ENCODE peak calls at places on chromosomes 2 and 18, in seven cellular contexts. One of them, this sample, is unnamed.

GRCh38 chr2:110991951-110992350 is 128.8 kb upstream of the BCL2L11 start:
- DNase-seq in trophoblast cell: no peak
- DNase-seq in mesendoderm: no peak
- DNase-seq in H1: no peak
- DNase-seq in H9: no peak
- DNase-seq in mesenchymal stem cell: no peak
- DNase-seq in neuronal stem cell: no peak
- DNase-seq in this sample: no peak

GRCh38 chr2:153287109-153287801 is 191.3 kb downstream of the RPRM start:
- DNase-seq in mesendoderm: peak; percentile 84
- DNase-seq in neuronal stem cell: peak; percentile 46
- DNase-seq in H1: peak; percentile 88
- DNase-seq in mesenchymal stem cell: no peak
- DNase-seq in H9: peak; percentile 93
- DNase-seq in trophoblast cell: no peak
- DNase-seq in this sample: no peak

GRCh38 chr2:238895901-238896600 is 48.2 kb downstream of the TWIST2 start:
- DNase-seq in H1: no peak
- DNase-seq in mesendoderm: peak; percentile 90
- DNase-seq in trophoblast cell: peak; percentile 83
- DNase-seq in neuronal stem cell: no peak
- DNase-seq in mesenchymal stem cell: peak; percentile 96
- DNase-seq in H9: peak; percentile 81
- DNase-seq in this sample: peak; percentile 91

GRCh38 chr2:174764281-174765063 is at the start of gene CHRNA1:
- DNase-seq in H9: no peak
- DNase-seq in trophoblast cell: no peak
- DNase-seq in mesendoderm: no peak
- DNase-seq in neuronal stem cell: no peak
- DNase-seq in mesenchymal stem cell: peak; percentile 71
- DNase-seq in H1: no peak
- DNase-seq in this sample: peak; percentile 84

GRCh38 chr2:105373895-105374401 is 24.9 kb downstream of the FHL2 start:
- DNase-seq in mesendoderm: no peak
- DNase-seq in neuronal stem cell: no peak
- DNase-seq in trophoblast cell: no peak
- DNase-seq in H9: no peak
- DNase-seq in mesenchymal stem cell: no peak
- DNase-seq in H1: no peak
- DNase-seq in this sample: no peak

GRCh38 chr18:56615738-56616520 is 22.5 kb downstream of the TXNL1 start:
- DNase-seq in neuronal stem cell: no peak
- DNase-seq in mesendoderm: no peak
- DNase-seq in H9: no peak
- DNase-seq in mesenchymal stem cell: no peak
- DNase-seq in trophoblast cell: no peak
- DNase-seq in H1: no peak
- DNase-seq in this sample: no peak

GRCh38 chr2:222318026-222318711 is 19.4 kb upstream of the PAX3 start:
- DNase-seq in H1: peak; percentile 89
- DNase-seq in neuronal stem cell: no peak
- DNase-seq in mesenchymal stem cell: peak; percentile 74
- DNase-seq in H9: peak; percentile 85
- DNase-seq in mesendoderm: peak; percentile 87
- DNase-seq in trophoblast cell: peak; percentile 90
- DNase-seq in this sample: peak; percentile 52

GRCh38 chr18:63422087-63422861 is at the start of gene VPS4B:
- DNase-seq in H9: peak; percentile 100
- DNase-seq in mesendoderm: peak; percentile 100
- DNase-seq in trophoblast cell: peak; percentile 100
- DNase-seq in mesenchymal stem cell: peak; percentile 99
- DNase-seq in H1: peak; percentile 98
- DNase-seq in neuronal stem cell: peak; percentile 99
- DNase-seq in this sample: peak; percentile 99

GRCh38 chr2:75403991-75404428 is 156.7 kb downstream of the EVA1A start:
- DNase-seq in H9: peak; percentile 38
- DNase-seq in neuronal stem cell: peak; percentile 45
- DNase-seq in mesenchymal stem cell: peak; percentile 67
- DNase-seq in H1: no peak
- DNase-seq in trophoblast cell: peak; percentile 80
- DNase-seq in mesendoderm: peak; percentile 83
- DNase-seq in this sample: peak; percentile 59

GRCh38 chr2:68710756-68711155 is 23.9 kb upstream of the ARHGAP25 start:
- DNase-seq in trophoblast cell: no peak
- DNase-seq in H1: no peak
- DNase-seq in neuronal stem cell: no peak
- DNase-seq in H9: no peak
- DNase-seq in mesenchymal stem cell: no peak
- DNase-seq in mesendoderm: no peak
- DNase-seq in this sample: no peak

GRCh38 chr2:239429473-239430350 is 28.9 kb upstream of the HDAC4 start:
- DNase-seq in H1: no peak
- DNase-seq in mesenchymal stem cell: no peak
- DNase-seq in neuronal stem cell: no peak
- DNase-seq in trophoblast cell: no peak
- DNase-seq in H9: no peak
- DNase-seq in mesendoderm: no peak
- DNase-seq in this sample: peak; percentile 39

GRCh38 chr2:71963295-71963694 is 184.4 kb downstream of the CYP26B1 start:
- DNase-seq in H1: no peak
- DNase-seq in trophoblast cell: no peak
- DNase-seq in neuronal stem cell: no peak
- DNase-seq in mesendoderm: no peak
- DNase-seq in mesenchymal stem cell: no peak
- DNase-seq in H9: no peak
- DNase-seq in this sample: no peak

GRCh38 chr2:101779652-101780051 is 82.1 kb downstream of the MAP4K4 start:
- DNase-seq in neuronal stem cell: no peak
- DNase-seq in trophoblast cell: no peak
- DNase-seq in H9: no peak
- DNase-seq in mesenchymal stem cell: no peak
- DNase-seq in H1: no peak
- DNase-seq in mesendoderm: no peak
- DNase-seq in this sample: no peak

GRCh38 chr2:119106301-119106897 is 52.2 kb downstream of the C1QL2 start:
- DNase-seq in H1: peak; percentile 88
- DNase-seq in mesenchymal stem cell: peak; percentile 18
- DNase-seq in trophoblast cell: peak; percentile 78
- DNase-seq in mesendoderm: peak; percentile 64
- DNase-seq in H9: peak; percentile 66
- DNase-seq in neuronal stem cell: peak; percentile 71
- DNase-seq in this sample: peak; percentile 33

GRCh38 chr2:157722580-157723234 is 94.0 kb upstream of the ACVR1C start:
- DNase-seq in mesenchymal stem cell: peak; percentile 30
- DNase-seq in trophoblast cell: peak; percentile 8
- DNase-seq in H1: no peak
- DNase-seq in mesendoderm: no peak
- DNase-seq in neuronal stem cell: no peak
- DNase-seq in H9: no peak
- DNase-seq in this sample: peak; percentile 11

GRCh38 chr2:100934504-100935371 is 67.4 kb upstream of the RPL31 start:
- DNase-seq in mesendoderm: no peak
- DNase-seq in trophoblast cell: peak; percentile 63
- DNase-seq in H1: no peak
- DNase-seq in H9: no peak
- DNase-seq in neuronal stem cell: no peak
- DNase-seq in mesenchymal stem cell: no peak
- DNase-seq in this sample: no peak

GRCh38 chr18:2823966-2824365 is 22.8 kb upstream of the EMILIN2 start:
- DNase-seq in neuronal stem cell: no peak
- DNase-seq in trophoblast cell: no peak
- DNase-seq in H1: no peak
- DNase-seq in mesenchymal stem cell: no peak
- DNase-seq in mesendoderm: no peak
- DNase-seq in H9: no peak
- DNase-seq in this sample: no peak

GRCh38 chr2:12767541-12767940 is 50.8 kb downstream of the TRIB2 start:
- DNase-seq in H9: no peak
- DNase-seq in mesenchymal stem cell: no peak
- DNase-seq in neuronal stem cell: no peak
- DNase-seq in H1: no peak
- DNase-seq in mesendoderm: no peak
- DNase-seq in trophoblast cell: no peak
- DNase-seq in this sample: no peak

GRCh38 chr2:202014328-202015034 is 19.2 kb upstream of the FZD7 start:
- DNase-seq in mesenchymal stem cell: peak; percentile 24
- DNase-seq in trophoblast cell: no peak
- DNase-seq in H9: no peak
- DNase-seq in mesendoderm: peak; percentile 94
- DNase-seq in H1: no peak
- DNase-seq in neuronal stem cell: no peak
- DNase-seq in this sample: peak; percentile 39

GRCh38 chr2:202015471-202015870 is 18.2 kb upstream of the FZD7 start:
- DNase-seq in mesenchymal stem cell: no peak
- DNase-seq in trophoblast cell: no peak
- DNase-seq in H1: no peak
- DNase-seq in H9: no peak
- DNase-seq in neuronal stem cell: no peak
- DNase-seq in mesendoderm: no peak
- DNase-seq in this sample: no peak

GRCh38 chr2:202015035-202015345 is 18.7 kb upstream of the FZD7 start:
- DNase-seq in mesenchymal stem cell: no peak
- DNase-seq in H9: no peak
- DNase-seq in mesendoderm: no peak
- DNase-seq in H1: no peak
- DNase-seq in neuronal stem cell: no peak
- DNase-seq in trophoblast cell: no peak
- DNase-seq in this sample: no peak

GRCh38 chr2:202017940-202018339 is 15.7 kb upstream of the FZD7 start:
- DNase-seq in H1: no peak
- DNase-seq in neuronal stem cell: no peak
- DNase-seq in mesenchymal stem cell: no peak
- DNase-seq in trophoblast cell: no peak
- DNase-seq in mesendoderm: no peak
- DNase-seq in H9: no peak
- DNase-seq in this sample: no peak

DNA sequence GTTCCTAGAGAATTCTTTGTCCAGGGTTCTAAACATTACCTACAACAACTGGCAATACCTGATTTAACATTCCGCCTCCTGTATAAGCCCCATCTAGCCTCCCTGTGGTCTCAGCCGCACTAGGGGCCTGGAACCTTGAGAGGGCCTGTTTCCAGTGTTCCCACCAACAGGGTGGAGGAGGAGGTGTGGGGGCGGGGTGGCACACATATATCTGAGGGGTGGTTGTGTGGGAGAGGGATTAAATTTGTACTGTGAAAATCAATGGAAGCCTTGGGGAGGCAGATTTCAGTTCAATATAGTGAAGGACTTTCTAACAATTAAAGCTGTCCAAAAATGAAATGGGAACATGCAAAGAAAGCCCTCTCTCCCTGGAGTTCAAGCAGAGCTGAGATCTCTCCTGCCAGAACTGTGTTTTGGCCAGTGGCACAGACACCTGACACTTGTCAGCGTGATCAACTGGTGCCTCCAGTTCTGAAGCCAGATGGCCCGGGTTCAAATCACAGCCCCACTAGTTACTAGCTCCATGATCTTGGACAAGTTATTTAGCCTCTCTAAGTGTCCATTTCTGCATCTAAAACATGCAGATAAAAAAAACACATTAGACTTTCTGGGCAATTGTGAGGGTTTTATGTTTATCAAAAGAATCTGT is 17.0 kb upstream of the FZD7 start:
- DNase-seq in trophoblast cell: no peak
- DNase-seq in mesendoderm: no peak
- DNase-seq in H1: no peak
- DNase-seq in mesenchymal stem cell: no peak
- DNase-seq in H9: no peak
- DNase-seq in neuronal stem cell: no peak
- DNase-seq in this sample: no peak
- H4K8ac ChIP-seq in trophoblast cell: no peak overlapping the region
- H4K8ac ChIP-seq in mesendoderm: no peak overlapping the region
- H4K8ac ChIP-seq in H1: peak overlapping the region; percentile 71
- H4K8ac ChIP-seq in mesenchymal stem cell: peak overlapping the region; percentile 37
- H4K8ac ChIP-seq in H9: no peak overlapping the region
- H4K8ac ChIP-seq in neuronal stem cell: no peak overlapping the region
- H4K8ac ChIP-seq in this sample: no peak overlapping the region

DNA sequence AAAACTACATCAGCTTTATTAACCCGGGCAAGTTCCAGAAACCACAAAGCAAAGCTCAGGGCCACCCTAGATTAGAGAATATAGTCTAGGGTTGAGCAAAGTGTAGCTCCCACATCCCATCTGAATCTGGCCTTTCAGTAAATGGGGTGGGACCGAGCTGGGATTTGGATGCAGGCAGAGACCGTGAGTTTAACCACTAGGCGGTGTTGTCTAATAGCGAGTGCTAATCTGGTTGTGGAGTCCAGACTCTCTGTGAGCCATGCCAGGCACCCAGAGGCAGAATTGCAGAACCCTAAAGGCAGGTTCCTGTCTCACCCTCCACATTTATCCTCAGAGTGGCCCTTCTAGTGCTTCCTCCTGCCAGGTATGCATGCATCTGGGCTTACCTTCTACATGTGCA is 435.9 kb downstream of the TSN start:
- DNase-seq in mesendoderm: peak; percentile 77
- DNase-seq in H9: peak; percentile 75
- DNase-seq in H1: peak; percentile 63
- DNase-seq in neuronal stem cell: peak; percentile 36
- DNase-seq in mesenchymal stem cell: peak; percentile 7
- DNase-seq in trophoblast cell: peak; percentile 43
- DNase-seq in this sample: no peak
- H4K8ac ChIP-seq in mesendoderm: no peak overlapping the region
- H4K8ac ChIP-seq in H9: no peak overlapping the region
- H4K8ac ChIP-seq in H1: no peak overlapping the region
- H4K8ac ChIP-seq in neuronal stem cell: peak overlapping the region; percentile 3
- H4K8ac ChIP-seq in mesenchymal stem cell: no peak overlapping the region
- H4K8ac ChIP-seq in trophoblast cell: no peak overlapping the region
- H4K8ac ChIP-seq in this sample: no peak overlapping the region

DNA sequence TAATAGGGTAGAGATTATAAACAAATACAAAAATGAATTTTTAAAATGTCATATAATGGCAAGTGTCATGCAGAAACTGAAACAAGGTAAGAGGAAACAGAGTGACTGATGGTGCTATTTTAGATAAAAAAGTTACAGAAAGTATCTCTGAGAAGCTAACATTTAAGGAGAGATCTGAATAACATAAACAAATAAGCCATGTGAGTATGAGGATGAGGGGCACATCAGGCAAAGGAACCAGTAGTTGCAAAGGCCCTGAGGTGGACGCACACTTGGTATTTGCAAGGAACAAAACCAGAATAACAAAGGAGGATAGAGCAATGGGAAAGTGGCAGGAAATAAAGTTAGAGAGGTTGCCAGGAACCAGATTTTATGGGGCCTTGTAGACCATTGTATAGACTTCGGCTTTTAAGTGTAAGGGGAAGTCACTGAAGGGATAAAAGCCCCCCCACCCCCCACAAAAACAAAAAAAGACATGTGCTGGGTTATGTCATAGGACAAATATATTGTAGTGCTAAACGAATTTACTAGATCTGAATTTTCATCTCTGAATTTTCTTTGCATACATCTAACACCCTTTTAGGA is 159.2 kb downstream of the DTNB start:
- DNase-seq in H1: no peak
- DNase-seq in neuronal stem cell: no peak
- DNase-seq in trophoblast cell: no peak
- DNase-seq in H9: no peak
- DNase-seq in mesenchymal stem cell: no peak
- DNase-seq in mesendoderm: no peak
- DNase-seq in this sample: no peak
- H4K8ac ChIP-seq in H1: no peak overlapping the region
- H4K8ac ChIP-seq in neuronal stem cell: no peak overlapping the region
- H4K8ac ChIP-seq in trophoblast cell: no peak overlapping the region
- H4K8ac ChIP-seq in H9: no peak overlapping the region
- H4K8ac ChIP-seq in mesenchymal stem cell: no peak overlapping the region
- H4K8ac ChIP-seq in mesendoderm: no peak overlapping the region
- H4K8ac ChIP-seq in this sample: no peak overlapping the region

GRCh38 chr2:241649414-241649813 is 11.9 kb downstream of the ATG4B start:
- DNase-seq in mesenchymal stem cell: no peak
- DNase-seq in mesendoderm: no peak
- DNase-seq in neuronal stem cell: no peak
- DNase-seq in H1: no peak
- DNase-seq in H9: no peak
- DNase-seq in trophoblast cell: no peak
- DNase-seq in this sample: no peak
- H4K8ac ChIP-seq in mesenchymal stem cell: no peak overlapping the region
- H4K8ac ChIP-seq in mesendoderm: no peak overlapping the region
- H4K8ac ChIP-seq in neuronal stem cell: no peak overlapping the region
- H4K8ac ChIP-seq in H1: no peak overlapping the region
- H4K8ac ChIP-seq in H9: no peak overlapping the region
- H4K8ac ChIP-seq in trophoblast cell: no peak overlapping the region
- H4K8ac ChIP-seq in this sample: no peak overlapping the region